ENCODE peak calls at places on chromosome 11, in seven cellular contexts. G, E, L, K, Q, M and Z are unnamed samples.
A peak's percentile ranks its signal among the peaks of the same experiment; 100 is the strongest.

GRCh38 chr11:12653729-12654128 is 20.5 kb upstream of the TEAD1 start:
- DNase-seq in L (no peak), E (no peak), G (no peak), K (no peak), Q (no peak), M (no peak), Z (no peak)

GRCh38 chr11:113896156-113896879 is 8.3 kb upstream of the HTR3B start:
- DNase-seq in L (peak; percentile 53), Q (peak; percentile 17), K (peak; percentile 61), M (peak; percentile 17), E (peak; percentile 9), G (no peak), Z (no peak)

GRCh38 chr11:120068114-120068573 is 69.8 kb downstream of the TRIM29 start:
- DNase-seq in K (peak; percentile 35), E (peak; percentile 82), L (peak; percentile 70), M (peak; percentile 29), Q (no peak), G (no peak), Z (peak; percentile 51)

GRCh38 chr11:36253238-36253637 is 36.0 kb downstream of the COMMD9 start:
- DNase-seq in L (no peak), E (no peak), K (no peak), G (no peak), M (no peak), Q (no peak), Z (no peak)

GRCh38 chr11:117953029-117953671 is 23.9 kb upstream of the TMPRSS13 start:
- DNase-seq in K (no peak), M (no peak), E (no peak), Q (no peak), L (no peak), G (no peak), Z (no peak)

GRCh38 chr11:94740975-94741707 is 27.0 kb upstream of the AMOTL1 start:
- DNase-seq in E (peak; percentile 81), Q (peak; percentile 54), L (peak; percentile 77), K (peak; percentile 77), G (peak; percentile 24), M (peak; percentile 49), Z (no peak)

GRCh38 chr11:19345848-19346681 is 105.3 kb upstream of the E2F8 start:
- DNase-seq in K (peak; percentile 50), E (peak; percentile 60), Q (no peak), L (peak; percentile 22), M (no peak), G (no peak), Z (no peak)

GRCh38 chr11:93537022-93537421 is 6.2 kb downstream of the SMCO4 start:
- DNase-seq in M (no peak), K (no peak), G (peak; percentile 37), Q (no peak), L (no peak), E (no peak), Z (no peak)

GRCh38 chr11:64409278-64409677 is 50.3 kb downstream of the RPS6KA4 start:
- DNase-seq in M (no peak), K (no peak), Q (no peak), G (no peak), E (no peak), L (no peak), Z (no peak)

GRCh38 chr11:81869337-81870065 is 864.2 kb downstream of the FAM181B start:
- DNase-seq in G (no peak), L (no peak), M (no peak), K (no peak), Q (no peak), E (no peak), Z (peak; percentile 12)

GRCh38 chr11:46920709-46921108 is 2.4 kb upstream of the LRP4 start:
- DNase-seq in M (peak; percentile 99), G (no peak), E (peak; percentile 96), Q (no peak), K (peak; percentile 80), L (peak; percentile 98), Z (peak; percentile 99)

GRCh38 chr11:93323747-93324146 is 6.8 kb upstream of the DEUP1 start:
- DNase-seq in K (no peak), Q (no peak), M (no peak), L (no peak), E (no peak), G (no peak), Z (no peak)

GRCh38 chr11:130166457-130166784 is 6.8 kb downstream of the ST14 start:
- DNase-seq in Q (peak; percentile 26), L (peak; percentile 98), E (peak; percentile 92), M (peak; percentile 91), K (peak; percentile 75), G (no peak), Z (peak; percentile 99)

GRCh38 chr11:126645206-126645605 is 289.7 kb downstream of the ST3GAL4 start:
- DNase-seq in G (no peak), Q (no peak), K (no peak), M (no peak), E (no peak), L (peak; percentile 25), Z (no peak)

GRCh38 chr11:64694026-64694755 is 28.8 kb downstream of the NRXN2 start:
- DNase-seq in E (no peak), L (no peak), Q (no peak), G (no peak), M (no peak), K (no peak), Z (no peak)

GRCh38 chr11:19676508-19677379 is 35.9 kb upstream of the NAV2 start:
- DNase-seq in K (peak; percentile 98), E (no peak), Q (no peak), M (no peak), G (no peak), L (no peak), Z (no peak)

GRCh38 chr11:46917109-46918086 is 952 bp downstream of the LRP4 start:
- DNase-seq in G (no peak), K (no peak), M (no peak), L (no peak), E (no peak), Q (no peak), Z (no peak)

GRCh38 chr11:123193742-123194141 is 1.3 kb downstream of the CLMP start:
- DNase-seq in K (no peak), E (no peak), G (no peak), Q (no peak), L (no peak), M (peak; percentile 29), Z (no peak)

GRCh38 chr11:112881461-112881860 is 79.8 kb upstream of the NCAM1 start:
- DNase-seq in M (no peak), Q (peak; percentile 60), G (peak; percentile 53), E (peak; percentile 73), K (no peak), L (peak; percentile 89), Z (peak; percentile 18)

GRCh38 chr11:18774801-18775200 is 16.8 kb downstream of the PTPN5 start:
- DNase-seq in Q (no peak), L (no peak), E (no peak), K (no peak), G (no peak), M (no peak), Z (no peak)

GRCh38 chr11:9094420-9094819 is 3.0 kb upstream of the SCUBE2 start:
- DNase-seq in Q (no peak), E (no peak), L (no peak), K (no peak), G (no peak), M (no peak), Z (no peak)

GRCh38 chr11:111452146-111452545 is 60.0 kb downstream of the BTG4 start:
- DNase-seq in G (no peak), M (peak; percentile 78), K (no peak), E (no peak), Q (no peak), L (peak; percentile 61), Z (no peak)

GRCh38 chr11:9732453-9732852 is 68.6 kb downstream of the SWAP70 start:
- DNase-seq in L (no peak), M (no peak), E (no peak), Q (no peak), G (no peak), K (no peak), Z (no peak)

GRCh38 chr11:11476499-11476898 is 123.4 kb upstream of the CSNK2A3 start:
- DNase-seq in L (no peak), K (no peak), M (no peak), E (no peak), G (no peak), Q (no peak), Z (no peak)

GRCh38 chr11:58905141-58905715 is 34.1 kb upstream of the GLYATL1 start:
- DNase-seq in E (peak; percentile 40), M (peak; percentile 67), K (no peak), G (no peak), L (peak; percentile 41), Q (no peak), Z (no peak)

GRCh38 chr11:118194835-118195627 is 18.6 kb upstream of the SCN2B start:
- DNase-seq in M (peak; percentile 75), E (peak; percentile 97), K (peak; percentile 47), L (peak; percentile 92), G (peak; percentile 91), Q (no peak), Z (peak; percentile 91)

GRCh38 chr11:86800076-86800955 is at the start of gene PRSS23:
- DNase-seq in L (peak; percentile 78), M (peak; percentile 19), G (peak; percentile 74), E (peak; percentile 31), K (peak; percentile 84), Q (peak; percentile 67), Z (no peak)

GRCh38 chr11:128310005-128310404 is 277.4 kb downstream of the ETS1 start:
- DNase-seq in G (no peak), M (no peak), Q (no peak), E (no peak), K (no peak), L (no peak), Z (no peak)

GRCh38 chr11:114033572-114033971 is 25.9 kb upstream of the ZBTB16 start:
- DNase-seq in Q (no peak), G (no peak), M (no peak), L (no peak), K (no peak), E (no peak), Z (no peak)

GRCh38 chr11:92070026-92070889 is 154.4 kb upstream of the FAT3 start:
- DNase-seq in K (no peak), L (no peak), E (no peak), M (peak; percentile 1), G (no peak), Q (no peak), Z (no peak)

GRCh38 chr11:130055637-130056036 is 14.1 kb upstream of the APLP2 start:
- DNase-seq in Q (no peak), G (no peak), M (peak; percentile 25), L (peak; percentile 62), K (no peak), E (no peak), Z (no peak)

GRCh38 chr11:30917859-30918478 is 331.8 kb upstream of the MPPED2 start:
- DNase-seq in L (peak; percentile 58), K (peak; percentile 69), Q (peak; percentile 45), M (peak; percentile 17), E (peak; percentile 36), G (no peak), Z (no peak)

GRCh38 chr11:33712436-33712835 is 11.8 kb upstream of the C11orf91 start:
- DNase-seq in Q (no peak), K (no peak), E (no peak), G (no peak), L (no peak), M (no peak), Z (no peak)

GRCh38 chr11:71977743-71978418 is 20.8 kb upstream of the IL18BP start:
- DNase-seq in G (no peak), L (peak; percentile 66), Q (peak; percentile 38), M (peak; percentile 54), E (no peak), K (peak; percentile 80), Z (no peak)

GRCh38 chr11:128841461-128842072 is 25.5 kb downstream of the KCNJ1 start:
- DNase-seq in G (peak; percentile 77), M (no peak), K (no peak), Q (no peak), L (no peak), E (no peak), Z (no peak)